ENCODE peak calls at places on chromosomes 5 and 9, in four cellular contexts. T is HCT116, Z is SK-N-SH, H is K562. G is an unnamed sample.

GRCh38 chr5:76527685-76528161 is 95.5 kb downstream of the F2RL2 start:
- DNase-seq in Z (no peak), H (no peak), T (no peak), G (no peak)

GRCh38 chr9:130301483-130302286 is 36.1 kb downstream of the HMCN2 start:
- DNase-seq in T (no peak), H (no peak), Z (peak), G (no peak)

GRCh38 chr9:86434039-86434726 is 80.0 kb upstream of the TUT7 start:
- DNase-seq in Z (peak), T (peak), H (peak), G (peak)

GRCh38 chr9:132503116-132503515 is 79.3 kb upstream of the BARHL1 start:
- DNase-seq in Z (no peak), T (no peak), H (no peak), G (no peak)

GRCh38 chr9:33818832-33819500 is 2.0 kb downstream of the UBE2R2 start:
- DNase-seq in T (no peak), Z (peak), H (no peak), G (no peak)

GRCh38 chr5:150309101-150309897 is 6.6 kb upstream of the ARSI start:
- DNase-seq in H (no peak), Z (peak), T (no peak), G (no peak)

GRCh38 chr5:139658501-139658927 is 10.4 kb downstream of the CXXC5 start:
- DNase-seq in Z (no peak), T (no peak), H (no peak), G (no peak)

GRCh38 chr9:131554865-131555351 is 9.6 kb downstream of the PRRT1B start:
- DNase-seq in H (no peak), Z (no peak), T (no peak), G (no peak)

GRCh38 chr9:78280982-78281668 is 15.8 kb upstream of the PSAT1 start:
- DNase-seq in Z (peak), T (no peak), H (peak), G (no peak)

GRCh38 chr5:113693205-113693553 is 179.7 kb downstream of the YTHDC2 start:
- DNase-seq in H (no peak), T (no peak), Z (no peak), G (no peak)

GRCh38 chr5:65831276-65831675 is 95.1 kb upstream of the ERBIN start:
- DNase-seq in T (no peak), H (no peak), Z (no peak), G (no peak)

GRCh38 chr5:50328193-50328729 is 112.8 kb downstream of the EMB start:
- DNase-seq in T (no peak), Z (no peak), H (no peak), G (no peak)

GRCh38 chr5:50320131-50320749 is 120.8 kb downstream of the EMB start:
- DNase-seq in T (peak), Z (no peak), H (no peak), G (peak)

DNA sequence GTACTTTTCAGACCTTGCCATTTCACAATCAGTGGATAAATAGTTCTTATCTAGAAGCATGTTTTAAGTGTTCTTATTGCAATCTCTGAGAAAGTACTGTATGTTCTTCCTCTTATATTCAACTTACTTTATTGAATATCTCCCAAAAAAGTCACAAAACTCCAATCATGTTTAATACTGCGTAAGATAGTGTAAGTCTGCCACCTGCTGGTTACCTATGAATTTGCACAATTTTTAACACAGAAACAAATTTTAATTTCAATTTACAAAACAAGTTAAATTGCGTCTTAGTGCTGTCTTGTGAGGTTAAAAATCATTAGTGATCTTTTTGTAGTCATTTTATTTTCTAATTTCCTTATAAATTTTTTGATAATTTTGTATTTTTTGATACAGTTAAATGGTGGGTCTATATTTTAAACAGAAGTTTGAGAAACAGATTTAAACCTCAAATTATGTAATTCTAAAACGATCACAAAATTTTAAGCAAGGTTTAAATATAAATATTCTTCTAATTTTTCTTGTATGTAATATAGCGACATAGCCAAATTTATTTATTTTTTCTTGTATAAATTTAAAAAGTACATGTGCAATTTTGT is 115.8 kb downstream of the EMB start:
- DNase-seq in H (peak), T (peak), Z (peak), G (peak)
- TF ChIP-seq JUND in H (no peak), T (no peak), Z (no peak), G (no peak)

GRCh38 chr5:177453852-177454396 is 7.3 kb downstream of the PRR7 start:
- DNase-seq in T (no peak), H (no peak), Z (no peak), G (no peak)
- TF ChIP-seq JUND in T (no peak), H (no peak), Z (no peak), G (no peak)

GRCh38 chr5:151651997-151652645 is 34.6 kb downstream of the SPARC start:
- DNase-seq in H (peak), Z (peak), T (peak), G (peak)
- TF ChIP-seq JUND in H (no peak), Z (no peak), T (no peak), G (no peak)

GRCh38 chr9:117247271-117247670 is 167.6 kb downstream of the ASTN2 start:
- DNase-seq in H (no peak), T (no peak), Z (peak), G (peak)
- TF ChIP-seq JUND in H (no peak), T (no peak), Z (no peak), G (no peak)

GRCh38 chr9:35599763-35600604 is 5.1 kb upstream of the TESK1 start:
- DNase-seq in T (no peak), Z (no peak), H (peak), G (no peak)
- TF ChIP-seq JUND in T (no peak), Z (no peak), H (no peak), G (no peak)

GRCh38 chr5:90689064-90689463 is 130.5 kb downstream of the ADGRV1 start:
- DNase-seq in T (no peak), H (peak), Z (no peak), G (no peak)
- TF ChIP-seq JUND in T (no peak), H (no peak), Z (no peak), G (no peak)

GRCh38 chr9:76605271-76605670 is 146.3 kb downstream of the GCNT1 start:
- DNase-seq in Z (no peak), H (no peak), T (no peak), G (no peak)
- TF ChIP-seq JUND in Z (no peak), H (no peak), T (no peak), G (no peak)

DNA sequence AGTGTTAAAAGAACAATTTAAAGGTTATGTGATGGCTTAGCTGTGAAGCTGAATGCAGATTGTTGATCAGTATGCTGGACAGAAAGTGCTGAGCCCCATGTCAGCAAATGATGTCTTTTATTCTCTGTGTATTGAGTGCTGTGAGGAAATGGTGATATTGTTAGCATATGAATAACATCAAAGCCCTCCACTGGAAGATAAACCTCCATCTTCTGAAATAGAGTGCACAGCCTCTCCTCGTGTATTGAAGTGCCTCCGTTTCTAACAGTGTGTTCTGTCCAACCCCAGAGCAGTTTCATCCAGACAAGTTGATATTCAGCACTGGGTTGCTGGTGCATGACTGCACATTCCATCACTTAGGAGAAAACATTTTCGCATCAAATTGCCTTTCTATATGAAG is 242.9 kb downstream of the CSNK1G3 start:
- DNase-seq in H (no peak), Z (peak), T (no peak), G (no peak)
- TF ChIP-seq JUND in H (no peak), Z (no peak), T (no peak), G (no peak)

GRCh38 chr5:39019231-39019630 is 55.0 kb downstream of the RICTOR start:
- DNase-seq in Z (no peak), H (no peak), T (no peak), G (no peak)

GRCh38 chr5:39020465-39020864 is 53.7 kb downstream of the RICTOR start:
- DNase-seq in Z (no peak), T (no peak), H (no peak), G (no peak)

GRCh38 chr5:39022151-39022550 is 52.0 kb downstream of the RICTOR start:
- DNase-seq in T (no peak), Z (no peak), H (no peak), G (no peak)

GRCh38 chr5:39024005-39024404 is 50.2 kb downstream of the RICTOR start:
- DNase-seq in H (no peak), Z (no peak), T (no peak), G (no peak)

DNA sequence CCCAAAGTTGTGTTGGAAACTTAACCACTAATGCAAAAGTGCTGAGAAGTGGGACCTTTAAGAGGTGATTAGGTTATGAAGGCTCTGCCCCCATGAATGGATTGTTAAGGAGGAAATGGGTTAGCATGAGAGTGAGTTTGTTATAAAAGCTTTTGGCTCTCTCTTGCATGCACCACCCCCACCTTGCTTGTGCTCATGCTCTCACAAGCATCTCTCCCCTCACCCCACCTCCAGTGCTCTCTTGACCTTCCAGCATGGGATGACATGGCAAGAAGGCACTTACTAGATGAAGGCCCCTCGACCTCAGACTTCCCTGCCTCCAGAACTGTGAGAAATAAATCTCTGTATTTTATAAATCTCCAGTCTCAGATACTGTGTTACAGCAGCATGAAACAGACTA is 52.8 kb downstream of the RICTOR start:
- DNase-seq in H (peak), T (no peak), Z (no peak), G (no peak)
- TF ChIP-seq JUND in H (no peak), T (no peak), Z (no peak), G (no peak)

GRCh38 chr5:5139358-5140050 is 626 bp upstream of the ADAMTS16 start:
- DNase-seq in T (no peak), Z (peak), H (no peak), G (no peak)

GRCh38 chr5:5134107-5134506 is 6.0 kb upstream of the ADAMTS16 start:
- DNase-seq in H (no peak), Z (no peak), T (no peak), G (no peak)

GRCh38 chr5:5132185-5132584 is 7.9 kb upstream of the ADAMTS16 start:
- DNase-seq in T (no peak), Z (no peak), H (no peak), G (no peak)

GRCh38 chr5:5132896-5133295 is 7.2 kb upstream of the ADAMTS16 start:
- DNase-seq in Z (no peak), H (no peak), T (no peak), G (no peak)

GRCh38 chr5:5135957-5136676 is 4.0 kb upstream of the ADAMTS16 start:
- DNase-seq in H (no peak), Z (no peak), T (no peak), G (peak)
- TF ChIP-seq JUND in H (no peak), Z (no peak), T (no peak), G (peak)